ENCODE peak calls at places on chromosome 14, in five cellular contexts. S is fibroblast of pulmonary artery, A is tibial artery, N is WERI-Rb-1, W is BJ. M is an unnamed sample.

GRCh38 chr14:101705733-101706508 is 55.6 kb upstream of the PPP2R5C start:
- DNase-seq in S (peak; percentile 50), A (peak; percentile 76), N (no peak), W (no peak), M (peak; percentile 43)

GRCh38 chr14:43983721-43984120 is 523.4 kb downstream of the FSCB start:
- DNase-seq in S (no peak), A (no peak), N (no peak), W (no peak), M (no peak)

GRCh38 chr14:76576047-76576741 is 185.1 kb upstream of the VASH1 start:
- DNase-seq in S (peak; percentile 14), A (no peak), N (no peak), W (no peak), M (peak; percentile 4)

GRCh38 chr14:68703093-68703492 is 89.8 kb downstream of the ZFP36L1 start:
- DNase-seq in S (peak; percentile 74), A (no peak), N (no peak), W (no peak), M (peak; percentile 81)

GRCh38 chr14:100470523-100470897 is 116.7 kb downstream of the BEGAIN start:
- DNase-seq in S (no peak), A (no peak), N (no peak), W (no peak), M (no peak)

GRCh38 chr14:81245771-81246170 is 25.0 kb upstream of the GTF2A1 start:
- DNase-seq in S (no peak), A (no peak), N (no peak), W (peak; percentile 30), M (peak; percentile 34)

GRCh38 chr14:31286456-31287293 is 79.1 kb upstream of the HECTD1 start:
- DNase-seq in S (no peak), A (no peak), N (peak; percentile 11), W (no peak), M (no peak)

GRCh38 chr14:59246566-59246965 is 58.1 kb downstream of the DAAM1 start:
- DNase-seq in S (no peak), A (no peak), N (no peak), W (no peak), M (no peak)

GRCh38 chr14:65849558-65849957 is 437.0 kb downstream of the FUT8 start:
- DNase-seq in S (no peak), A (no peak), N (peak; percentile 69), W (no peak), M (no peak)

GRCh38 chr14:68363841-68364711 is 428.8 kb downstream of the ZFP36L1 start:
- DNase-seq in S (peak; percentile 61), A (peak; percentile 80), N (peak; percentile 88), W (no peak), M (no peak)

GRCh38 chr14:100030441-100031153 is 34.6 kb upstream of the EVL start:
- DNase-seq in S (peak; percentile 88), A (no peak), N (no peak), W (peak; percentile 62), M (peak; percentile 93)

GRCh38 chr14:100535287-100536131 is 51.7 kb downstream of the BEGAIN start:
- DNase-seq in S (no peak), A (peak; percentile 57), N (peak; percentile 3), W (no peak), M (no peak)

GRCh38 chr14:36270191-36270590 is 50.2 kb downstream of the MBIP start:
- DNase-seq in S (no peak), A (no peak), N (no peak), W (no peak), M (no peak)

GRCh38 chr14:66043921-66044320 is 442.2 kb upstream of the CCDC196 start:
- DNase-seq in S (peak; percentile 63), A (no peak), N (no peak), W (no peak), M (no peak)

GRCh38 chr14:84926656-84927055 is 603.3 kb upstream of the FLRT2 start:
- DNase-seq in S (no peak), A (no peak), N (no peak), W (no peak), M (no peak)

GRCh38 chr14:32681598-32681997 is 257.1 kb upstream of the NPAS3 start:
- DNase-seq in S (no peak), A (no peak), N (no peak), W (no peak), M (no peak)

GRCh38 chr14:69891422-69891821 is 12.2 kb downstream of the SMOC1 start:
- DNase-seq in S (no peak), A (no peak), N (no peak), W (no peak), M (no peak)
- TF ChIP-seq CTCF in S (no peak), A (no peak), N (peak; percentile 35), W (no peak), M (no peak)

DNA sequence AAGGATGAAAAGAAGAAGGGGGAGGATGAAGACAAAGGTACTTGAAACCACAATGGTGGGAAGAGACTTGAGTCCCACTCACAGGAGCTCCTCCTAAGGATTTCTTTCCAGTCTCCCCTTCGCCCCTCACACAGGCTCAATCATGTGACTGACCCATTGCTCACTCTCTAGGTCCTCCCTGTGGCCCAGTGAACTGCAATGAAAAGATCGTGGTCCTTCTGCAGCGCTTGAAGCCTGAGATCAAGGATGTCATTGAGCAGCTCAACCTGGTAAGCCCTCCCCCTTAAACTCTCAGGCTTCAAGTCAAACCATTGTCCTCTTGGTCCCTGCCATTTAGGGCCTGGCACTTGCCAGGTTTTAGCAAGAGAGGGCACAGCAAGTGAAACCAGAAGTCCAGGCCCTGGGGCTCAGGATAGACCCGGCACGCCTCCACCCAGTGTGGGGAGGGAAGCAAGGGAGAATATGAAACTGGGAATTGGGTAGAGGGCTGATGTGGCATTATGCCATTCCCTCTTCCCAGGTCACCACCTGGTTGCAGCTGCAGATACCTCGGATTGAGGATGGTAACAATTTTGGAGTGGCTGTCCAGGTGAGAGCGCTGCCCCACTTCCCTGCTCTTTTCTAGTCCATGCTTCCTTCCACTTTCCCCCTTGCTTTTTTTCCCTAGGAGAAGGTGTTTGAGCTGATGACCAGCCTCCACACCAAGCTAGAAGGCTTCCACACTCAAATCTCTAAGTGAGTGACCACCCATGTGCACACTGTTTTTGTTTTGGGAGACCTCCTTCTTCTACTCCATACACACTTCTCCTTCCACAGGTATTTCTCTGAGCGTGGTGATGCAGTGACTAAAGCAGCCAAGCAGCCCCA is 1.8 kb downstream of the PSME1 start:
- DNase-seq in S (no peak), A (no peak), N (no peak), W (no peak), M (no peak)
- H3K4me3 ChIP-seq in S (no peak overlapping the region), A (no peak overlapping the region), N (no peak overlapping the region), W (no peak overlapping the region), M (peak overlapping the region; percentile 80)

GRCh38 chr14:73489481-73490175 is 1.1 kb upstream of the RIOX1 start:
- DNase-seq in S (no peak), A (no peak), N (no peak), W (no peak), M (no peak)
- TF ChIP-seq CTCF in S (no peak), A (no peak), N (no peak), W (no peak), M (no peak)

DNA sequence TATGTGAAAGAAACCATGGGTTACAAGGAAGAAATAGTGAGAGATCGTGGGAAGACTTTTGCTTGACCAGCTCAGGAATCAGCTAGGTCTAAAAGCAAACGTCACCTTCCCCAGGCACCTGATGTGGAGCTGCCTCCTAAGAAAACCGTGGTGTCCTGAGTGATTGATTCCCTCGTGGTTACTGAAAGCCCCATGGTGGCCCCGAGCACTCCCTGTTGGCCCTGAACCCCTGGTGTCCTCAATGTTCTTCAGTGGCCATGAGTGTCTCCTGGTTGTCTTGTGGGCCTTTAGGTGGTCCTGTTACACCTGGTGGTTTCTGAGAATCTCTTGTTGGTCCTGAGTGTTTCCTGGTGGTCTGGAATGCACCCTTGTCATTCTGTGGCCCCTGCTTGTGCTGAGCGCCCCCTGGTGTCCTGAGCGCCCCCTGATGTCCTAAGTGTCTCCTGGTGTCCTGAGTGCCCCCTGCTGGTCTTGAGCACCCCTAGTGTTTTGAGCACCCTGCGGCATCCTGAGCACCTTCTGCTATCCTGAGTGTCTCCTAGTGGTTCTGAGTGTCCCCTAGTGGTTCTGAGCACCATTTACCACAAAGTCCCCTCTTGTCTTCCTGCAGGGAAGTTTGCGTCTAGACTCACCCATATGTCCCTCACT is 518.7 kb downstream of the TMEM121 start:
- DNase-seq in S (no peak), A (no peak), N (peak; percentile 59), W (no peak), M (no peak)
- H3K4me3 ChIP-seq in S (no peak overlapping the region), A (no peak overlapping the region), N (no peak overlapping the region), W (no peak overlapping the region), M (no peak overlapping the region)

GRCh38 chr14:105076296-105076804 is 11.1 kb upstream of the GPR132 start:
- DNase-seq in S (no peak), A (no peak), N (no peak), W (no peak), M (no peak)
- TF ChIP-seq CTCF in S (no peak), A (no peak), N (no peak), W (no peak), M (no peak)

GRCh38 chr14:28280530-28280929 is 486.1 kb upstream of the FOXG1 start:
- DNase-seq in S (no peak), A (no peak), N (no peak), W (no peak), M (no peak)
- H3K4me3 ChIP-seq in S (no peak overlapping the region), A (no peak overlapping the region), N (no peak overlapping the region), W (no peak overlapping the region), M (no peak overlapping the region)

DNA sequence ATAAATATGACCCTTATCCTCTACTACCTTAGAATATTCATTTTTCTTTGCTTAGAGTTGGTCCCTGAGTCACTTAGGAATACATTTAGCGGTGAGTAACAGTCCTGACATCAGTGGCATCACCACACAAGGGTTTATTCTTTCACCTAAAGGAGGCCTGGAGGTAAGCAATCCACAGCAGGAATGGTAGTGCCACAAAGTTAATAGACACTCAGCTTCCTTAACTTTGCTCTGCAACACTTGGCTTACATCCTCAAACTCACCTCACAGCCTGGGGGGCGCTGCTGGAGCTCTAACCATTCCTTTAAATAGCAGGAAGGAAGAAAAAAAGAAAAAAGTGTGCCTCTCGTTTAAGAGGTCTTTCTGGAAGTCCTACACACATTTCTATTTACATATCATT is 29.1 kb downstream of the BBOF1 start:
- DNase-seq in S (no peak), A (no peak), N (no peak), W (no peak), M (no peak)
- TF ChIP-seq CTCF in S (no peak), A (no peak), N (no peak), W (no peak), M (no peak)

DNA sequence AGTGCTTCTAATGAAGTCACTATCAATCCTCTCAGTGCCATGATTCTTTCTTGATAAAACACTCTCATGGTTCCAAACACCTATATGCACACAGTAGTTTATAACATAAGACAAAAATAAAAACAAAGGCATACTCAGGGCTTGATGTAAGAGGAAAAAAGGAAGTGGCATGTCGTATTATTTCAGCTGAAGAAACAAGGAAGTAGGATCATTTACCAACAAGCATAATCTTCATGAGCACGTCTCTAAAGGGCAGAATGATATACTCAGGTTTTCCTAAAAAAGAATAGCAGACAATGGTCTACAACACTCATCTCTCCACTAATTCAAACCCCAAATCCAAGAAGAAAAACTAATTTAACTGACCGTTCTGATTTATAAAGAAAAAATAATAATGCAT is 33.9 kb downstream of the NUMB start:
- DNase-seq in S (peak; percentile 40), A (no peak), N (no peak), W (no peak), M (no peak)
- H3K4me3 ChIP-seq in S (no peak overlapping the region), A (no peak overlapping the region), N (no peak overlapping the region), W (no peak overlapping the region), M (no peak overlapping the region)